ENCODE peak calls at places on chromosomes 1 and 21, in nine cellular contexts. T is SK-N-SH, G is K562, M is H1, H is A549, E is endothelial cell of umbilical vein, J is GM12878, A is HCT116, K is HepG2. Q is an unnamed sample.

GRCh38 chr1:114154146-114154962 is 685 bp upstream of the SYT6 start:
- DNase-seq in H (no peak), A (no peak), G (peak), M (no peak), E (peak), T (peak), J (no peak), K (no peak), Q (no peak)

GRCh38 chr1:159076753-159077656 is at the start of gene AIM2:
- DNase-seq in A (no peak), M (no peak), K (no peak), J (peak), T (no peak), H (no peak), G (peak), E (no peak), Q (peak)

GRCh38 chr1:197917813-197918646 is 858 bp downstream of the LHX9 start:
- DNase-seq in H (peak), M (no peak), T (peak), E (peak), J (no peak), K (no peak), A (no peak), G (no peak), Q (peak)

GRCh38 chr1:147849097-147849873 is 53.3 kb upstream of the GJA8 start:
- DNase-seq in K (no peak), A (no peak), E (peak), T (no peak), H (no peak), M (no peak), J (no peak), G (no peak), Q (no peak)

GRCh38 chr1:81731989-81732388 is 68.7 kb upstream of the ADGRL2 start:
- DNase-seq in J (no peak), K (no peak), T (no peak), H (peak), M (no peak), G (no peak), A (no peak), E (peak), Q (no peak)

GRCh38 chr21:45166931-45167330 is 92.6 kb downstream of the ADARB1 start:
- DNase-seq in J (no peak), H (no peak), E (no peak), A (no peak), M (no peak), T (no peak), K (no peak), G (no peak), Q (no peak)

GRCh38 chr1:210747890-210748289 is 386.1 kb downstream of the KCNH1 start:
- DNase-seq in H (no peak), J (no peak), G (no peak), T (no peak), K (no peak), A (no peak), E (no peak), M (no peak), Q (no peak)

GRCh38 chr1:203673550-203674411 is 47.1 kb downstream of the ATP2B4 start:
- DNase-seq in T (no peak), E (peak), K (peak), G (peak), M (no peak), A (peak), J (no peak), H (peak), Q (peak)

GRCh38 chr1:184567648-184568047 is 180.8 kb downstream of the C1orf21 start:
- DNase-seq in E (no peak), H (no peak), A (no peak), G (no peak), J (no peak), M (no peak), T (no peak), K (no peak), Q (no peak)

GRCh38 chr1:196558424-196558823 is 49.8 kb downstream of the KCNT2 start:
- DNase-seq in T (no peak), A (no peak), M (no peak), H (peak), K (no peak), G (no peak), J (no peak), E (peak), Q (no peak)

GRCh38 chr1:66478116-66478515 is 55.8 kb upstream of the SGIP1 start:
- DNase-seq in A (no peak), K (no peak), G (no peak), M (no peak), H (peak), J (no peak), T (no peak), E (no peak), Q (no peak)

GRCh38 chr1:159598196-159598595 is 10.6 kb downstream of the APCS start:
- DNase-seq in M (no peak), K (peak), J (no peak), T (no peak), E (peak), A (no peak), G (no peak), H (peak), Q (no peak)

GRCh38 chr1:53477626-53478025 is 18.4 kb downstream of the DMRTB1 start:
- DNase-seq in A (no peak), G (no peak), H (no peak), M (no peak), E (no peak), J (no peak), T (no peak), K (no peak), Q (no peak)

GRCh38 chr1:3581296-3581695 is 30.0 kb downstream of the MEGF6 start:
- DNase-seq in A (no peak), T (peak), K (no peak), J (no peak), E (peak), H (no peak), M (no peak), G (no peak), Q (no peak)

GRCh38 chr21:25818156-25818950 is 83.6 kb downstream of the GABPA start:
- DNase-seq in T (no peak), H (no peak), A (no peak), J (no peak), E (no peak), K (no peak), G (no peak), M (no peak), Q (no peak)

GRCh38 chr1:58929667-58930325 is 145.9 kb upstream of the JUN start:
- DNase-seq in T (no peak), J (no peak), K (no peak), A (no peak), E (no peak), H (peak), G (peak), M (no peak), Q (no peak)

GRCh38 chr1:111990878-111991760 is 1.7 kb upstream of the KCND3 start:
- DNase-seq in E (peak), M (peak), H (peak), J (no peak), A (peak), K (peak), T (peak), G (peak), Q (peak)

GRCh38 chr1:156444407-156445001 is 56.1 kb downstream of the MEF2D start:
- DNase-seq in E (peak), J (no peak), A (peak), H (peak), T (peak), G (peak), M (no peak), K (peak), Q (peak)

GRCh38 chr21:45286671-45287437 is 841 bp downstream of the POFUT2 start:
- DNase-seq in K (no peak), A (no peak), T (peak), M (no peak), E (peak), J (no peak), G (no peak), H (no peak), Q (no peak)

GRCh38 chr21:42209801-42210479 is 9.0 kb upstream of the ABCG1 start:
- DNase-seq in G (no peak), A (no peak), T (no peak), K (no peak), H (peak), M (no peak), E (peak), J (no peak), Q (no peak)

GRCh38 chr1:61638296-61638695 is 86.6 kb downstream of the TM2D1 start:
- DNase-seq in H (no peak), A (no peak), K (no peak), E (no peak), G (no peak), J (no peak), T (no peak), M (no peak), Q (no peak)

GRCh38 chr1:156816561-156817328 is at the start of gene SH2D2A:
- DNase-seq in H (no peak), A (no peak), T (no peak), K (no peak), G (peak), M (no peak), J (peak), E (no peak), Q (peak)

GRCh38 chr21:45016491-45017375 is 57.6 kb upstream of the ADARB1 start:
- DNase-seq in A (no peak), G (no peak), M (no peak), K (no peak), T (no peak), H (no peak), E (no peak), J (no peak), Q (no peak)

GRCh38 chr21:45279446-45280177 is 8.1 kb downstream of the POFUT2 start:
- DNase-seq in J (no peak), T (no peak), K (no peak), H (no peak), M (no peak), E (no peak), G (no peak), A (no peak), Q (no peak)

GRCh38 chr1:39462074-39462473 is 29.4 kb upstream of the BMP8A start:
- DNase-seq in T (no peak), J (no peak), M (no peak), G (no peak), K (no peak), A (no peak), E (no peak), H (no peak), Q (no peak)

GRCh38 chr1:11543796-11544195 is 64.8 kb downstream of the DISP3 start:
- DNase-seq in K (no peak), H (no peak), A (no peak), G (no peak), J (no peak), M (no peak), T (no peak), E (no peak), Q (no peak)

GRCh38 chr1:231016234-231016633 is 23.8 kb downstream of the FAM89A start:
- DNase-seq in J (no peak), E (no peak), H (no peak), G (no peak), K (no peak), M (no peak), A (no peak), T (no peak), Q (no peak)
- H3K4me3 ChIP-seq in J (no peak), E (no peak), H (no peak), G (no peak), K (no peak), M (no peak), A (no peak), T (no peak), Q (no peak)

GRCh38 chr1:32892368-32893197 is 6.3 kb downstream of the HPCA start:
- DNase-seq in A (no peak), M (peak), E (no peak), J (no peak), H (peak), T (peak), K (no peak), G (peak), Q (no peak)
- TF ChIP-seq MAX in A (no peak), M (peak), E (no peak), J (no peak), H (no peak), T (no peak), K (no peak), G (peak), Q (no peak)

DNA sequence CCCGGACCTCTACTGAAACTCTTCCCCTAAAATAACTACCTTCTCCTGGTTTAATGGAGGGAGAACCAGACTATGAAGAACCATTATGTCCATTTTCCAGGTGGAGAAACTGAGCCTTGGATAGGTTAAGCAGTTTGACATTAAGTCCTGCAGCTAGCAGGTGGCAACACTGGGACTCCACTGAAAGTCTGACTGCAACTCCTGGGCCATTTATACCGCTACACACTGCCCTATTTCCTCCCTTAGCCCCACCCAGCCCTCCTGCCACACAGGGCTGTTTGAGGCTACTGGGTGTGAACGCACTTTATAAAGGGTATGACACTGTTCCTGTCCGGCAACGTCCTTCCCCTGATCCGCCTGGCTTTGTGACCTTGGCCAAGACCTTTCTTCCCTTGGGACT is 511 bp upstream of the INPP5B start:
- DNase-seq in E (no peak), T (no peak), M (no peak), G (no peak), J (no peak), A (no peak), K (no peak), H (no peak), Q (peak)
- H3K4me3 ChIP-seq in E (peak), T (no peak), M (peak), G (no peak), J (peak), A (peak), K (peak), H (peak), Q (peak)

GRCh38 chr1:104921552-104921951 is 1171.9 kb downstream of the AMY1C start:
- DNase-seq in E (no peak), J (no peak), T (no peak), M (no peak), G (no peak), A (no peak), H (peak), K (no peak), Q (no peak)
- TF ChIP-seq MAX in E (no peak), J (no peak), T (no peak), M (no peak), G (no peak), A (no peak), H (no peak), K (no peak), Q (no peak)

DNA sequence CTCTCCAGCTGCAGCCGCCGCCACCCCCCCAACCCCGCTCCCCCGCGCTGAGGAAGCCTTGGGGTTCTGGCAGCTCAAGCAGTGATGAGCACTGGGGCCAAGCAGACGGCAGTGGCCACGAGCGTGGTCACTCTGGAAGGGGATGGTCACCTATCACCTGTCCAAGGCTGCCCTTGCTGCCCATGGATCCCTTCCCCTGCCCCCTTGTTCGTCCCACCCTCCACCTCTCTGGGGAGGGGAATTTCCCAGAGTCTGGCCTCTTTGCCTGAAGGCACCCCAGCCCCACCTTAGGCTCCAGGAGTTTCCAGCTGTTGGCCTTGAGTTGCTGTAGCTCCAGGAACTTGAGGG is 7.2 kb upstream of the SMIM12 start:
- DNase-seq in T (no peak), E (no peak), A (no peak), J (no peak), K (no peak), H (no peak), M (no peak), G (no peak), Q (no peak)
- H3K4me3 ChIP-seq in T (no peak), E (no peak), A (peak), J (peak), K (peak), H (peak), M (peak), G (peak), Q (no peak)

DNA sequence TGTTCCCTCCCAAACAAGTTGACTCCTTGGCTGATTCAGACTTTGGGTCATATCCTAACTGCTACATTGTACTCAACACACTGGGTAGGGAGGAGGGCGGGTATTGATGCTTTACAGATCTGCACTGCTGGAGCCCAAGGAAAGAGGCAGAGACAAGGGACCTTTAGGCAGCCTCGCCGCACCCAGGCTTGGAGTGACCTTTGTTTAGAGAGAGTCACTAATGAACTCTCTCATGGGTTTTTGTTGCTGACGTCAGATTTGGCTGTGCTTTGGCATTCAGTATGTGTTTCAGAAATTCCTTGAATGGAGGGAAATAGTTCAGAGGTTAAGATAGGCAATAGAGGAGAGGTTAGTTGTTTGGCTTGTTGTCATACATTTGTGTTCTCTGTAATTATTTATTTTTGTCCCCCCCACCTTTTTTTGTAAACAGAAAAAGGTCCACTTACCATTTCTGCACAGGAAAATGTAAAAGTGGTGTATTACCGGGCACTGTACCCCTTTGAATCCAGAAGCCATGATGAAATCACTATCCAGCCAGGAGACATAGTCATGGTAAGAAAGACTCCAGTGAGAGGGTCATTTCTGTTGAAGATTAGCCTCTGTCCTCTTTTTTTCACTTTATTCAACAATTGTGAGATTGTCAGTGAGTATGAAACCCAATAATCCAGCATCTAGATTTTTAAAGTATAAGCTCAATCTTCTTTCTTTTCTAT is 116.1 kb downstream of the ATP5PO start:
- DNase-seq in E (no peak), G (no peak), A (no peak), J (no peak), M (no peak), T (no peak), H (peak), K (no peak), Q (no peak)
- TF ChIP-seq MAX in E (no peak), G (no peak), A (no peak), J (no peak), M (no peak), T (no peak), H (no peak), K (no peak), Q (no peak)

GRCh38 chr21:14538477-14538876 is 7.6 kb downstream of the SAMSN1 start:
- DNase-seq in H (no peak), T (no peak), J (no peak), E (no peak), G (no peak), A (no peak), M (no peak), K (no peak), Q (no peak)

GRCh38 chr21:14543983-14544382 is 2.1 kb downstream of the SAMSN1 start:
- DNase-seq in A (no peak), H (no peak), J (no peak), T (no peak), M (no peak), G (peak), E (no peak), K (no peak), Q (no peak)

GRCh38 chr21:14545906-14546480 is at the start of gene SAMSN1:
- DNase-seq in E (peak), J (peak), H (no peak), M (no peak), A (no peak), T (no peak), G (peak), K (no peak), Q (peak)

GRCh38 chr21:14542638-14543037 is 3.5 kb downstream of the SAMSN1 start:
- DNase-seq in G (peak), A (no peak), K (no peak), H (no peak), J (no peak), E (no peak), M (no peak), T (no peak), Q (peak)

DNA sequence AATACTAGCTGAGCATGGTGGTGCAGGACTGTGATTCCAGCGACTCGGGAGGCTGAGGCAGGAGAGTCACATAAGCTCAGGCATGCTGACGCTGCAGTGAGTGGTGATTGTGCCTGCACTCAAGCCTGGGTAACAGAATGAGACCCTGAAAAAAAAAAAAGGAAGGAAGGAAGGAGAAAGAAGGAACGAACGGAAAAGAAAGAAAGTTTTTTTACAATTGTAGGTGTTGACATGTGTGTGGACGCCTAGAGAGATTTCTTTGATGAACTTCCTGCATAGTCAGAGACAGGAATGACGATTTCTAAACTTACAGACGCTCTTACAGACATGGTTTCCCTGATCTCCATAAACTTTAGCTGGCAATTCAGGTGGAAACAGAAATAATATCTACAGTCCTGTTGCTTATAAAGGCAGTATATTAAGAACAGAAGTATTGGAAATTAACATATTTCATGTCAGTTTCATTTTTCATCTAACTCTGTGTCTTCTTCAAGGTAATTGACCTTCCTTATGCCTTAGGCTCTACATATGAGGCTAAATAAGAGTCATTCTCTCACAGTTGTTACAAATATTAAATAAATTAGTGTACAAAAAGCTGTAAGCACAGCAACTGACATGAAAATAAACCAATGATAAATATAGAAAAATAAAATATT is 4.1 kb downstream of the SAMSN1 start:
- DNase-seq in E (peak), M (no peak), J (no peak), T (no peak), K (no peak), H (no peak), G (peak), A (no peak), Q (peak)
- H3K4me3 ChIP-seq in E (peak), M (no peak), J (peak), T (no peak), K (no peak), H (no peak), G (peak), A (no peak), Q (peak)

GRCh38 chr1:2084306-2084705 is 34.1 kb downstream of the PRKCZ start:
- DNase-seq in J (no peak), K (no peak), G (no peak), E (no peak), H (no peak), A (no peak), T (no peak), M (no peak), Q (no peak)
- TF ChIP-seq MAX in J (no peak), K (no peak), G (no peak), E (no peak), H (no peak), A (no peak), T (no peak), M (no peak), Q (no peak)

DNA sequence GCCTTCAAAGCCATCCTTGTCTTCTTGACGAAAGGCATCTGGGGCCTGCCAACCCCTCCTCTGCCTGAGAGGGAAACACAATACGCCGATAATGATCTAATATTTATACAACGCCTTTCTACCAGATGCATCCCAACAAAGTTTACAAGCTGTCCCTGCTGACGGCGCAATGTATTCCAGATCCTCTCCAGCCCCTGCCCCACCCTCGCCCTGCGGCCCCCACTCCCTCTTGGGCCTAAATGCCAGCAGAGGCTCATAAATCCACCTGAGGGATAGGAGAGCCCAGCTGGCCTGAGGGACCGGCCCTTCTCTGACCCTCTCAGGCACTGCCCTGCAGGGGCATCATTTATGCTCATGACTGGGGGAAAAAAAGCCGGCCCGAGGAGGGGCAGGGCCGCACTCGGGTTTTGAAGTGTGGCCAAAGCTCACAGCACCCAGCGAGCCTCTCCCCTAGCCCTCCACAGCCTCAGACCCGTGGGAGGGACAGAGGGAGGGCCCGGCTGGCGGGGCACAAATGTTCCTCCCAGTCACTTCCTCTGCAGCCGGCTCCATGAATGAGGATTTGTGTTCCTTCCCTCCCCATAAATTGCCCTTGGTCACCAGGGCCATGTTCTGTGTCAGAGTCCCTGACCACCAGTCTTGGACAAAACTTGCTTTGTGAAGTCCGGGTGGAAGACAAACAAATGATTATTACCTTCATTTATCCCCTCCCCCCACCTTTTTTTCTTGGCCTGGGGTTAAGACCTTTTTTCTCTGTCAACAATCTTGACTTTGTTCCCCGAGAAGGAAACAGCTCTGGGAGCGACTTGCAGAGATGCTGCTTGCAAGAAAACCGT is 140.4 kb downstream of the FOXD2 start:
- DNase-seq in A (no peak), T (peak), K (no peak), E (no peak), G (no peak), J (no peak), H (no peak), M (no peak), Q (peak)
- H3K4me3 ChIP-seq in A (no peak), T (no peak), K (no peak), E (no peak), G (no peak), J (no peak), H (no peak), M (no peak), Q (no peak)

Q was measured in NB4.